ENCODE peak calls at places on chromosomes 7 and 10, in ten cellular contexts. Q is non-pigmented ciliary epithelial cell; Y is CD4-positive, alpha-beta T cell; F is psoas muscle; A is fibroblast of lung; C is COR-L47; V is endothelial cell; L is kidney tubule cell; E is NCI-H1105 treated with DMSO at 0.1 percent for 48 hours; S is NCI-H748 treated with DMSO at 0.1 percent for 48 hours. H is an unnamed sample.

GRCh38 chr7:99120503-99120902 is 23.4 kb downstream of the SMURF1 start:
- DNase-seq in Y (no peak), F (no peak), E (no peak), L (no peak), A (no peak), S (no peak), V (no peak), Q (no peak), C (no peak), H (no peak)

GRCh38 chr10:118472961-118473675 is 122.3 kb downstream of the PRLHR start:
- DNase-seq in L (peak), E (no peak), F (no peak), C (no peak), Y (no peak), Q (no peak), A (no peak), S (no peak), V (no peak), H (no peak)

GRCh38 chr7:53988376-53988775 is 553.8 kb upstream of the VSTM2A start:
- DNase-seq in Q (no peak), S (no peak), A (no peak), E (no peak), V (no peak), Y (no peak), C (no peak), L (no peak), F (no peak), H (no peak)

GRCh38 chr7:40704172-40704571 is 569.4 kb downstream of the SUGCT start:
- DNase-seq in A (no peak), Q (no peak), V (no peak), L (no peak), E (no peak), Y (no peak), C (no peak), F (no peak), S (no peak), H (no peak)

GRCh38 chr7:35029311-35029710 is 8.0 kb downstream of the DPY19L1 start:
- DNase-seq in F (no peak), A (no peak), E (no peak), L (no peak), S (no peak), V (no peak), Y (no peak), C (no peak), Q (no peak), H (no peak)

GRCh38 chr7:89623018-89623672 is 531.1 kb upstream of the STEAP1 start:
- DNase-seq in Y (no peak), E (peak), F (no peak), S (peak), V (peak), C (peak), Q (peak), A (peak), L (peak), H (no peak)

GRCh38 chr10:132876967-132877366 is 65.4 kb downstream of the CFAP46 start:
- DNase-seq in V (no peak), S (no peak), L (no peak), E (no peak), Q (no peak), F (peak), A (no peak), Y (no peak), C (no peak), H (peak)

GRCh38 chr7:96219382-96220130 is 102.3 kb downstream of the SLC25A13 start:
- DNase-seq in C (no peak), Y (no peak), Q (no peak), E (no peak), F (no peak), L (peak), V (no peak), S (no peak), A (peak), H (no peak)

GRCh38 chr7:102125127-102125561 is 161.5 kb upstream of the SH2B2 start:
- DNase-seq in A (peak), S (no peak), Y (no peak), V (no peak), E (no peak), C (no peak), L (peak), F (peak), Q (peak), H (peak)

GRCh38 chr7:32506266-32507054 is 11.2 kb downstream of the AVL9 start:
- DNase-seq in Y (no peak), A (peak), F (no peak), E (no peak), V (no peak), C (no peak), L (peak), Q (peak), S (no peak), H (no peak)

GRCh38 chr7:135258585-135258984 is 24.9 kb downstream of the STRA8 start:
- DNase-seq in L (no peak), Y (no peak), Q (no peak), C (no peak), A (no peak), S (no peak), V (no peak), F (no peak), E (no peak), H (no peak)

GRCh38 chr7:124577256-124577655 is 188.3 kb downstream of the GPR37 start:
- DNase-seq in L (no peak), Y (no peak), E (no peak), A (no peak), V (no peak), C (no peak), S (no peak), F (no peak), Q (no peak), H (no peak)

GRCh38 chr10:78222096-78222790 is 188.6 kb downstream of the RPS24 start:
- DNase-seq in E (no peak), C (no peak), Q (no peak), Y (no peak), A (no peak), S (peak), L (no peak), F (no peak), V (peak), H (no peak)

GRCh38 chr7:17299477-17299991 is 1.1 kb downstream of the AHR start:
- DNase-seq in S (peak), A (peak), F (no peak), Y (no peak), E (peak), L (peak), Q (no peak), C (no peak), V (no peak), H (no peak)

GRCh38 chr10:116737582-116738358 is 4.6 kb downstream of the HSPA12A start:
- DNase-seq in L (no peak), C (no peak), E (no peak), F (no peak), V (peak), A (no peak), Y (no peak), S (no peak), Q (no peak), H (no peak)

GRCh38 chr10:132626761-132627735 is 89.5 kb downstream of the INPP5A start:
- DNase-seq in A (no peak), S (no peak), V (no peak), Q (no peak), E (no peak), Y (no peak), C (no peak), F (peak), L (no peak), H (peak)

GRCh38 chr10:21989453-21990154 is 13.9 kb downstream of the DNAJC1 start:
- DNase-seq in A (peak), V (peak), E (peak), Q (peak), Y (peak), F (peak), S (peak), C (no peak), L (peak), H (no peak)

GRCh38 chr7:158377800-158378623 is 209.6 kb downstream of the PTPRN2 start:
- DNase-seq in F (no peak), S (no peak), Y (no peak), E (no peak), L (no peak), V (no peak), C (peak), Q (no peak), A (no peak), H (no peak)

GRCh38 chr10:126565456-126565855 is 105.0 kb downstream of the C10orf90 start:
- DNase-seq in A (no peak), S (no peak), Q (no peak), C (no peak), Y (no peak), E (peak), V (no peak), L (no peak), F (no peak), H (no peak)

GRCh38 chr10:132111871-132112341 is 46.2 kb downstream of the JAKMIP3 start:
- DNase-seq in S (no peak), Q (no peak), Y (no peak), C (no peak), F (peak), V (peak), L (no peak), E (no peak), A (no peak), H (peak)

GRCh38 chr10:23121135-23121534 is 25.8 kb downstream of the MSRB2 start:
- DNase-seq in V (no peak), A (no peak), S (no peak), L (no peak), Q (no peak), C (no peak), Y (no peak), F (no peak), E (no peak), H (no peak)

GRCh38 chr7:47513741-47514241 is 68.1 kb downstream of the TNS3 start:
- DNase-seq in E (no peak), C (no peak), A (peak), Q (no peak), S (no peak), Y (no peak), L (no peak), F (no peak), V (no peak), H (no peak)

GRCh38 chr10:122689146-122689807 is 10.4 kb downstream of the C10orf120 start:
- DNase-seq in Y (no peak), E (no peak), Q (no peak), A (no peak), C (no peak), F (no peak), V (no peak), L (no peak), S (no peak), H (no peak)

GRCh38 chr10:24153016-24153415 is 55.9 kb upstream of the KIAA1217 start:
- DNase-seq in F (no peak), V (no peak), E (no peak), A (peak), Y (no peak), Q (no peak), C (no peak), L (no peak), S (no peak), H (no peak)

GRCh38 chr7:92633211-92633906 is 43.2 kb upstream of the FAM133B start:
- DNase-seq in A (peak), C (no peak), S (peak), F (no peak), Q (peak), E (no peak), L (peak), V (peak), Y (no peak), H (no peak)

GRCh38 chr10:97355571-97355975 is 21.0 kb upstream of the FRAT2 start:
- DNase-seq in S (no peak), L (no peak), Q (no peak), A (no peak), V (peak), Y (no peak), F (no peak), E (no peak), C (no peak), H (no peak)